ENCODE peak calls at places on chromosomes 3 and 15, in four cellular contexts. R is heart right ventricle, C is Panc1, V is heart left ventricle. J is an unnamed sample.

GRCh38 chr3:32937331-32937730 is 14.1 kb upstream of the CCR4 start:
- DNase-seq in R (no peak), C (no peak), V (no peak), J (no peak)

GRCh38 chr3:130345487-130346079 is at the start of gene COL6A5:
- DNase-seq in R (peak), C (no peak), V (no peak), J (peak)

GRCh38 chr3:154060606-154061380 is 60.4 kb upstream of the ARHGEF26 start:
- DNase-seq in R (no peak), C (no peak), V (no peak), J (no peak)

GRCh38 chr3:130849111-130849552 is 44.8 kb upstream of the ATP2C1 start:
- DNase-seq in R (no peak), C (no peak), V (peak), J (no peak)

GRCh38 chr3:38109580-38110313 is 27.2 kb downstream of the ACAA1 start:
- DNase-seq in R (no peak), C (no peak), V (no peak), J (no peak)

GRCh38 chr3:178036745-178037144 is 499.5 kb upstream of the KCNMB2 start:
- DNase-seq in R (no peak), C (no peak), V (no peak), J (no peak)

GRCh38 chr3:81218023-81218422 is 543.4 kb downstream of the GBE1 start:
- DNase-seq in R (no peak), C (no peak), V (no peak), J (no peak)

GRCh38 chr3:131072099-131072559 is 45.5 kb downstream of the NEK11 start:
- DNase-seq in R (no peak), C (no peak), V (no peak), J (no peak)

GRCh38 chr15:101490408-101490891 is 943 bp upstream of the PCSK6 start:
- DNase-seq in R (no peak), C (no peak), V (peak), J (no peak)

GRCh38 chr3:27800261-27800660 is 78.1 kb upstream of the EOMES start:
- DNase-seq in R (no peak), C (no peak), V (no peak), J (no peak)

GRCh38 chr3:129050556-129051295 is 9.9 kb upstream of the GP9 start:
- DNase-seq in R (no peak), C (no peak), V (no peak), J (no peak)

GRCh38 chr3:27568393-27568792 is 84.2 kb upstream of the SLC4A7 start:
- DNase-seq in R (peak), C (no peak), V (peak), J (peak)

GRCh38 chr3:59482001-59482400 is 432.2 kb upstream of the CFAP20DC start:
- DNase-seq in R (no peak), C (no peak), V (no peak), J (no peak)

GRCh38 chr15:75036269-75036668 is 12.9 kb downstream of the PPCDC start:
- DNase-seq in R (no peak), C (no peak), V (no peak), J (no peak)

GRCh38 chr3:156483002-156483401 is 71.9 kb downstream of the SSR3 start:
- DNase-seq in R (no peak), C (no peak), V (no peak), J (no peak)

GRCh38 chr3:4983739-4984510 is 4.7 kb downstream of the BHLHE40 start:
- DNase-seq in R (no peak), C (no peak), V (peak), J (no peak)

GRCh38 chr15:65343374-65343981 is 34.3 kb downstream of the IGDCC3 start:
- DNase-seq in R (no peak), C (no peak), V (no peak), J (no peak)

GRCh38 chr3:122523317-122523716 is 8.6 kb upstream of the KPNA1 start:
- DNase-seq in R (no peak), C (no peak), V (no peak), J (no peak)

GRCh38 chr3:187976361-187976900 is 177.5 kb upstream of the LPP start:
- DNase-seq in R (no peak), C (no peak), V (no peak), J (no peak)

GRCh38 chr3:195774917-195775316 is 36.8 kb downstream of the MUC4 start:
- DNase-seq in R (peak), C (peak), V (no peak), J (no peak)

GRCh38 chr15:31525296-31525695 is 198.7 kb downstream of the KLF13 start:
- DNase-seq in R (no peak), C (no peak), V (no peak), J (no peak)

GRCh38 chr15:85667491-85668424 is 127.0 kb downstream of the KLHL25 start:
- DNase-seq in R (no peak), C (no peak), V (peak), J (peak)

GRCh38 chr3:106759686-106760085 is 617.6 kb upstream of the CCDC54 start:
- DNase-seq in R (no peak), C (no peak), V (no peak), J (no peak)

GRCh38 chr3:69649120-69649519 is 90.1 kb upstream of the MITF start:
- DNase-seq in R (no peak), C (no peak), V (no peak), J (no peak)

GRCh38 chr3:139357899-139358298 is 14.1 kb downstream of the MRPS22 start:
- DNase-seq in R (no peak), C (no peak), V (no peak), J (no peak)

GRCh38 chr3:23762214-23763039 is 43.3 kb upstream of the UBE2E1 start:
- DNase-seq in R (no peak), C (no peak), V (no peak), J (no peak)

GRCh38 chr3:66506154-66506553 is 5.3 kb upstream of the LRIG1 start:
- DNase-seq in R (no peak), C (no peak), V (no peak), J (no peak)

GRCh38 chr3:140530603-140531002 is 147.3 kb upstream of the TRIM42 start:
- DNase-seq in R (no peak), C (no peak), V (no peak), J (no peak)

GRCh38 chr3:194225988-194226663 is 90.2 kb downstream of the HES1 start:
- DNase-seq in R (no peak), C (no peak), V (no peak), J (no peak)

GRCh38 chr3:134846943-134847342 is 51.9 kb downstream of the EPHB1 start:
- DNase-seq in R (no peak), C (peak), V (peak), J (no peak)

GRCh38 chr3:157142315-157142714 is 17.6 kb downstream of the CCNL1 start:
- DNase-seq in R (no peak), C (no peak), V (no peak), J (no peak)

GRCh38 chr15:76962337-76963013 is 30.9 kb downstream of the RCN2 start:
- DNase-seq in R (no peak), C (no peak), V (no peak), J (no peak)

GRCh38 chr3:42654331-42655201 is 1.1 kb downstream of the ZBTB47 start:
- DNase-seq in R (peak), C (no peak), V (peak), J (peak)

GRCh38 chr3:123571973-123572365 is 12.9 kb downstream of the HACD2 start:
- DNase-seq in R (no peak), C (no peak), V (no peak), J (no peak)

GRCh38 chr3:41684802-41685740 is 276.8 kb downstream of the ULK4 start:
- DNase-seq in R (no peak), C (no peak), V (no peak), J (no peak)

GRCh38 chr3:115385935-115386334 is 237.4 kb upstream of the GAP43 start:
- DNase-seq in R (no peak), C (no peak), V (no peak), J (no peak)
- H3K27ac ChIP-seq in R (no peak), C (no peak), V (no peak), J (no peak)

DNA sequence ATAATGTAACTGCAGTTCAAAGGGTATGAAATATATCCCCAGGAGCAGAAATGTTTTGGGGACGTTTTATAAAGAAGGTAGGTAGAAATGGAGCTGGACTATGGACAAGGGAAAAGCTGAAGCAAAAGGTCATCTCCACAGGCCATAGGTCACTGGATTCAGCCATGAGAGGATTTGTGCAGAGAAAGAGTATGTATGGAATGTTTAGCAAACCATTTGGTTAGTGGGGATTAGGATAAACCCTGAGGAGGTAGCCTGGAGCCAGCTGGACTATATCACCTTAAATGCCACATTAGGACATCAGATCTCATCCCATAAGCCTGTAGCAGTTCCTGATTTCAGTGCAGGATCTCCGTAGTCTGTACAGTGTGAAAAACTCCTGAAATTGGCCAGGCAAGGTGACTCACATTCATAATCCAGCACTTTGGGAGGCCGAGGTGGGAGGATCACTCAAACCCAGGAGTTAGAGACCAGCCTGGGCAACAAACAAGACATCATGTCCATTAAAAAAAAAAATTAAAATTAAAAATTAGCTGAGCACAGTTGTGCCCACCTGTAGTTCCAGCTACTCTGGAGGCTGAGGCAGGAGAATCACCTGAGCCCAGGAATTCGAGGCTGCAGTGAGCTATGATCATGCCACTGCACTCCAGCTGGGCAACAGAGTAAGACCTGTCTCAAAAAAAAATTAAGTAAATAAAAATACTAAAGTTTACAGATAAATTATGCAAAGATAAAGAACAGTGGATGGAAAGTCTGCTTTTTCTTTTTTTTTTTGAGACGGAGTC is 4.7 kb downstream of the IP6K1 start:
- DNase-seq in R (no peak), C (no peak), V (no peak), J (no peak)
- H3K27ac ChIP-seq in R (no peak), C (no peak), V (no peak), J (no peak)

GRCh38 chr15:73051811-73052678 is at the start of gene NEO1:
- DNase-seq in R (peak), C (no peak), V (peak), J (peak)

GRCh38 chr15:73051402-73051810 is 857 bp upstream of the NEO1 start:
- DNase-seq in R (peak), C (no peak), V (no peak), J (peak)

GRCh38 chr15:73053398-73053723 is 1.1 kb downstream of the NEO1 start:
- DNase-seq in R (no peak), C (no peak), V (no peak), J (no peak)

GRCh38 chr15:73054417-73054963 is 2.2 kb downstream of the NEO1 start:
- DNase-seq in R (no peak), C (no peak), V (no peak), J (no peak)

DNA sequence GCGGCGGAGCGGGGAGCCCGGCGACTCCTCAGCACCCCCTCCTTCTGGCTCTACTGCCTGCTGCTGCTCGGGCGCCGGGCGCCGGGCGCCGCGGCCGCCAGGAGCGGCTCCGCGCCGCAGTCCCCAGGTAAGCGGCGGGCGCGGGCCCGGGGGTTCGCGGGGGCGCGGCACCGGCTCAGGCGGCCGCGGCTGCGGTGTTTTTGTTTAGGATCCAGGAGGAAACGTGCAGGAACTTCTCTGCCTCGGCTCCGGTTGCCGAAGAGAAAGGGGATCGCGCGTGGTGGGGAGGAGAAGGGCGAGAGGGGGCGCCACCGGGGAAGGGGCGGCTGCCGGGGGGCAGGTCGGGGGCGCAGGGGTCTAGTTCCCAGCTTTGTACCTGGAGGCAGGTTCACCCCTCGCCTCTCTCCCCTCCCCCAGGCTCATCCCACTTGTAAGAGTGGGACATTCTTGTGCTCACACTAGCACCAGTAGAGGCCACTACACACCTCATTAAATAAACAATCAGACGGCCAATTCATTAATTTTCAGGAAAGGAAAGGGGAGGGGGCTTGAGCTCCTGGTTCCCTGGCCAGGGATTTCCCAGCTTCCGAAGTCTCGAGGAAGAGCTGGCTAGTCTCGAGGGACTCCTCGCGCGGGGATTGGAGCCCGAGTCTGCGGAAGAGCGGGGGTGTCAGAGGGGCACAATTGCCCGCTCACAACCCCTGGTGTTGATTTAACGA is 575 bp downstream of the NEO1 start:
- DNase-seq in R (peak), C (no peak), V (peak), J (peak)
- H3K27ac ChIP-seq in R (peak), C (no peak), V (peak), J (peak)

GRCh38 chr3:36635731-36636130 is 128.6 kb downstream of the DCLK3 start:
- DNase-seq in R (no peak), C (no peak), V (no peak), J (no peak)
- H3K27ac ChIP-seq in R (no peak), C (no peak), V (no peak), J (no peak)

DNA sequence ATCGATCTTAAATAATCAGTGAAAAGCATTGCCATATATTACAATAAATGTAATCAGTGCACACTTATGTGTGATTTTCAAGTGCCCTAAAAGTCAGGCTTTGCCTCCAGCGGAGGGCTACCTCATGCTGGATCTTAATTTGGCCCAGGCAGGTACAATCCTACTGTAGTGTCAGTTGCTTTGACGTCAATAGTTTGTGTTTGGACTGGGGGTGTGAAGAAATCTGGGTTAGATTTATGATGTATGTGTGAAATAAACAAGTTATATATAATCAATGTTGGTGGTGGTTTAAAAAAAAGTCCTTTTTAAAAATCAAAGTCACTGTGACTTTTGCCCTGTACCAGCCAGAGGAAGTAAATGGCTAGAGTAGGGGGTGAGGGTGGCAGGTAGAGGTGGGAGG is 14.0 kb upstream of the RASGRP1 start:
- DNase-seq in R (no peak), C (no peak), V (no peak), J (no peak)
- H3K27ac ChIP-seq in R (no peak), C (no peak), V (no peak), J (no peak)

DNA sequence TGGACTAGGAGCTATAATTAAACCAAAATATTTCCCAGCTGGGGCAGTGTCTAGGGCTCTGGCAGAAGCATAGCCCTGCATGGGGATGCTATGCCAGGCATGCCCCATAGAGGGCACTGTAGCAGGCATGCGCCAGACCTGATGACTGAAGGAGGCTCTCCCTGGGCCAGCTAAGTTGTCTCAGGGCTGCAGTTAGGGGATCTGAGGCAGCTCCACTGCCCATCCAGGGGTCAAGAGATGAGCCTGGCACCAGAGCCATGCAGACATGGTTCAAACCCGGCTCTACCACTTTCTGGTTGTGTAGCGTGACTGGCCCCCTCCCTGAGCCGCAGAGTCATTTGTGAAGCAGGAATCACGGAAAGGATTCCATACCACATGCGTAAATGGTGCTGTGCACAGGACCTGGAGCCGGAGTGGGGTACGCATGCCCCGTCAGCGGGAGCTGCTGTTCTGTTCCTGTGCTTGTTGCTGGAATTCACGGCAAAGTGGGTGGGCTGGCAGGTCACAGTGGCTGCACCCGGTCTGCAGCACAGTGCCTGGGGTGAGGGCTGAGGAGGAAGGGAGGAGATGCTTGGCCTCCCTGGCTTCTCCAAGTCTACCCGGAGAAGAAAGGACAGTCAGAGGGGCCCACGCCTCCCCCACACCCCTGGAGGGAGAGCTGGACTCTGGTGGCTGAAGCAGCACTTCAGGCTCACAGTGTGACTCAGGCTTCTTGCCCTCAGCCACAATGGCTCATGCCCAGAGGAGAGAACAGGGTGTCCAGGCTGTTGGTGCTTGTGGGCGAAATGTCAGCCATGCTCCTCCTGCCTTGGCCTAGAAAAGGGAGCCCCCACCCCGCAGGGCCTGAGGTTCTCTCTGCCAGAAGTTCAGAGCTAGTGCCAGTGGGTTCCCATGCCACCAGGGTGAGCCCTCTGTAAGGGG is 43.1 kb downstream of the DNASE1L3 start:
- DNase-seq in R (peak), C (no peak), V (peak), J (peak)
- H3K27ac ChIP-seq in R (peak), C (peak), V (peak), J (no peak)

DNA sequence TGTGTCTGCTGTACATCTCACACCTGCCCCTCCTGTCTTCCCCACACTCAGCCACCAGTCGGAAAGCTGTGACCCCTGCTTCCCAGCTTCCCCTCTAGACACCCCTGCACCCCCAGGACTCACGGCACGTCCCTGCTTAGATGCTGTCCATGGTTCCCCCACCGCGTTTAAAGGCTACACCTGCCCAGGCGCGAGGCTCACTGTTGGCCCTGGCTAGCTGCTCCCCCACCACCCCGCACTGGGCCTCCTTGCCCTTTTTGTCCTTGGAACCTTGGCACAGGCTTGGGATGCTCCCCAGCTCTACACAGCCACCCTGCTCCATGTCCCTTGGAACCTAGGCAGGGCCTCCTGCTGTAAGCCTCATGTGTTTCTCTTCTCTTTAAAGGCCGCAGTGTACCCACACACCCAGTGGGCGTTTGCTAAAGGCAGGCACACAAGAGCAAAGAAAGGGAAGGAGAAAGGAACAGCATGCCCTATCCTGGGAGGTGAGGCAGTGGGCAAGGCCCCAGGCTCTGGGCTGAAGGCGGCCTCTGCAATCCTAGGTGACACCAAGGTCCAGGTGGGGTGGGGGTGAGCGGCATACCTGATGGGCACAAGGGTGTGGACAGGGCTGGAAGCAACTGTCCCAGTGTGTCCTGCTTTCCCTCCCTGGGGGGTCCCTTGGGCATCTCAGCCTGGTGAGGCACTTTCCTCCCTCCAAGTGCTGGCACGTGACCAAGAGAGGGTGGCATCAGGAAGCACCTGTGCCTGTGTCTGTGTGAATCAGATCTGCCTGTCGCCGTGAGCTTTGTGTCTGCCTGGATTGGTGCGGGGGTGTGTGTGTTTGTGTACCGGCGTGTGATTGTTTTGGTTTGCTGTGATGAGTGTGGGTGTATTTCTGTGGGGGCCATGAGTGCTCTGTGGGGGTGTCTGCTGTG is 54.4 kb downstream of the TPRA1 start:
- DNase-seq in R (no peak), C (no peak), V (no peak), J (no peak)
- H3K27ac ChIP-seq in R (no peak), C (no peak), V (no peak), J (no peak)

GRCh38 chr3:138289701-138290100 is 40.0 kb downstream of the NME9 start:
- DNase-seq in R (no peak), C (no peak), V (no peak), J (no peak)

GRCh38 chr3:138284079-138284478 is 45.6 kb downstream of the NME9 start:
- DNase-seq in R (no peak), C (no peak), V (no peak), J (no peak)

GRCh38 chr3:138284957-138285477 is 44.6 kb downstream of the NME9 start:
- DNase-seq in R (no peak), C (no peak), V (no peak), J (no peak)

GRCh38 chr3:138289260-138289659 is 40.4 kb downstream of the NME9 start:
- DNase-seq in R (no peak), C (no peak), V (no peak), J (no peak)
- H3K27ac ChIP-seq in R (no peak), C (no peak), V (no peak), J (no peak)

GRCh38 chr3:61820306-61820992 is 259.1 kb downstream of the PTPRG start:
- DNase-seq in R (no peak), C (no peak), V (no peak), J (no peak)
- H3K27ac ChIP-seq in R (no peak), C (no peak), V (no peak), J (no peak)